ENCODE peak calls at places on chromosomes 3 and 15, in six cellular contexts. R is K562, P is GM12891, Z is HepG2, B is GM12878, A is H1. J is an unnamed sample.

GRCh38 chr3:128550471-128551126 is 57.6 kb upstream of the GATA2 start:
- DNase-seq in R (no peak), Z (no peak), B (no peak), P (no peak), A (no peak), J (no peak)

GRCh38 chr3:33318709-33319380 is 41.6 kb downstream of the FBXL2 start:
- DNase-seq in P (no peak), R (no peak), B (no peak), Z (no peak), A (no peak), J (no peak)

GRCh38 chr3:45666729-45667440 is 22.3 kb upstream of the SACM1L start:
- DNase-seq in P (no peak), A (no peak), B (no peak), R (no peak), Z (no peak), J (no peak)

GRCh38 chr3:186283651-186284445 is 78.2 kb downstream of the DGKG start:
- DNase-seq in Z (no peak), A (no peak), B (no peak), P (no peak), R (no peak), J (no peak)

GRCh38 chr3:180529778-180530177 is 72.2 kb upstream of the TTC14 start:
- DNase-seq in B (no peak), Z (no peak), A (no peak), P (no peak), R (no peak), J (no peak)

GRCh38 chr3:177427540-177427939 is 230.3 kb upstream of the TBL1XR1 start:
- DNase-seq in B (no peak), P (no peak), Z (no peak), A (no peak), R (no peak), J (no peak)

GRCh38 chr3:135229018-135229495 is 434.0 kb downstream of the EPHB1 start:
- DNase-seq in R (no peak), B (no peak), P (no peak), A (no peak), Z (no peak), J (no peak)

GRCh38 chr15:58549013-58549779 is 117.4 kb downstream of the LIPC start:
- DNase-seq in R (no peak), P (no peak), B (no peak), A (no peak), Z (no peak), J (no peak)

GRCh38 chr15:35136552-35136951 is 51.5 kb upstream of the NANOGP8 start:
- DNase-seq in R (no peak), Z (no peak), B (peak; percentile 94), A (no peak), P (peak; percentile 6), J (no peak)

GRCh38 chr15:87547470-87548181 is 708.9 kb downstream of the NTRK3 start:
- DNase-seq in P (no peak), R (no peak), Z (no peak), B (no peak), A (no peak), J (no peak)

GRCh38 chr3:53252105-53252946 is 3.5 kb downstream of the TKT start:
- DNase-seq in P (no peak), B (no peak), Z (no peak), R (no peak), A (no peak), J (no peak)

GRCh38 chr3:145125307-145125706 is 1035.7 kb downstream of the PLOD2 start:
- DNase-seq in A (no peak), R (no peak), P (no peak), Z (no peak), B (no peak), J (no peak)

GRCh38 chr3:35296533-35296932 is 342.8 kb upstream of the ARPP21 start:
- DNase-seq in Z (no peak), R (no peak), A (no peak), P (no peak), B (no peak), J (no peak)

GRCh38 chr3:130961458-130961857 is 65.2 kb downstream of the ASTE1 start:
- DNase-seq in B (no peak), P (no peak), Z (no peak), A (no peak), R (no peak), J (no peak)

GRCh38 chr3:194218646-194219453 is 82.9 kb downstream of the HES1 start:
- DNase-seq in A (no peak), Z (no peak), P (no peak), B (no peak), R (no peak), J (no peak)

GRCh38 chr3:37945803-37946530 is 44.6 kb upstream of the VILL start:
- DNase-seq in Z (no peak), B (no peak), P (no peak), R (no peak), A (no peak), J (no peak)

GRCh38 chr3:171194965-171195364 is 168.4 kb upstream of the SLC2A2 start:
- DNase-seq in R (no peak), B (no peak), Z (no peak), P (no peak), A (no peak), J (no peak)

GRCh38 chr3:53753518-53754183 is 92.6 kb downstream of the CHDH start:
- DNase-seq in Z (no peak), A (no peak), R (no peak), B (no peak), P (no peak), J (no peak)

DNA sequence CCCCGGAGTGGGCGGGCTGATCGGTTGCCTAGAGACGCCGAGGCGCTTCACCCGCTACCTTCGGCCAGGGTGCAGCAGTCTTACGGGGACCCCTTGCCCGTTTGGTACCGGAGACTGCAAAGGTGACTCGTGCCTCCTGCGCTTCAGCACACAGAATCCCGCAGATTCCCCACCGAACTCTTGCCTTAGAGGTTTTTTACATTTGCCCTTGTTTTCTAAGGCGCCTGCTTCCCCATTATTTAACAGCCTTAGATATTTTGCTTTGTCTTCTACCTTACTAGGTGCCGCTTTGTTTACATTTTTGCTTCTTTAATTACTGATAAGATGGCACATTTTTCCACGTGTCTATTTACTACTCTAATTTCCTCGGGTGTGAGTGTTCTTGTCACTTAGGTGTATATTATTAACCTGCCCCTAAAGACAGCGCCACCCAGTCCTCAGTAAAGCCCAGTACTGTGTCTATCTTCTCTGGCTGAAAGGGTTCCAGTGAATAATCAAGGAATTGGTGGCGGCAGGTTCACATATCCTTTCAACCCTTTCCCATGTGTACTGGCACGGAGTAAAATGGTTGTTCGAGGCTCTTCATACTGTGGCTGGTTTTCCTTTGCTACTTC is 563 bp upstream of the CEP152 start:
- DNase-seq in R (peak; percentile 33), Z (peak; percentile 4), B (no peak), A (no peak), P (no peak), J (no peak)
- TF ChIP-seq TAF1 in R (no peak), Z (no peak), B (no peak), A (peak; percentile 62), P (no peak), J (no peak)

DNA sequence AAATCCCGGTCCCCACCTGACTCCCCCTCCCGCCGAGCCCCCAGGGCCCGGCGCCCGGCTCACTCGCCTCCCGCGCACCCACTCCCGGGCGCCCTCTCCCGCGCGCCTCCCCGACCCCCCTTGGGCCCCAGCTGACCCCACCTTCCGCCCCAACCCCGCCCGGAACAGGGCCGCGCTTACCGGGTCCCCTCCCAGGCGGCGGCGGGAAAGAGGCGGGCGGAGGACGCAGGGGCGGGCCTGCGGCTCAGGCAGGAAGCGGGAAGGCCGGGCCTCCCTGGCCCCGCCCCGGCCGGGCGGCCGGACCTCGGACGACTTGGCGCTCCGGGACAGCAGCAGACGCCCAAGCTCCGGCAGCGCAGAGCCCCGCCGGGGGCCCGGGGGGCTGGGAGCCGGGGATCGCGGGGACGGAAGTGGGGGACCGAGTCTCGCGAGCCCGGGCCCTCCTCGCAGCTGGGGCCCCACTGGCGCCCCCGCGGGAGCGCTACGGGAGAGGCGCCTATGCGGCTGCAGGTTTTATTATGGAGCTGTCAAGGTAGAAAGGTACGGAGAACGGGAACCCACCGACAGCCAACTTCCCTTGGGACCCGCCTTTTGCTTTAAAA is at the start of gene SLC41A3:
- DNase-seq in B (peak; percentile 45), A (peak; percentile 21), P (peak; percentile 90), Z (peak; percentile 80), R (peak; percentile 84), J (peak; percentile 85)
- TF ChIP-seq POLR2A in B (peak; percentile 67), A (no peak), P (no peak), Z (peak; percentile 71), R (peak; percentile 61), J (no peak)

GRCh38 chr3:98733778-98734281 is 29.3 kb upstream of the ST3GAL6 start:
- DNase-seq in R (no peak), A (no peak), P (no peak), B (peak; percentile 33), Z (peak; percentile 71), J (no peak)

GRCh38 chr3:98735296-98735695 is 27.8 kb upstream of the ST3GAL6 start:
- DNase-seq in Z (no peak), B (no peak), A (no peak), R (no peak), P (no peak), J (no peak)

GRCh38 chr3:98735761-98736269 is 27.3 kb upstream of the ST3GAL6 start:
- DNase-seq in R (no peak), A (no peak), P (no peak), B (no peak), Z (no peak), J (no peak)

GRCh38 chr3:98734311-98734710 is 28.8 kb upstream of the ST3GAL6 start:
- DNase-seq in P (no peak), Z (no peak), A (no peak), B (no peak), R (no peak), J (no peak)

DNA sequence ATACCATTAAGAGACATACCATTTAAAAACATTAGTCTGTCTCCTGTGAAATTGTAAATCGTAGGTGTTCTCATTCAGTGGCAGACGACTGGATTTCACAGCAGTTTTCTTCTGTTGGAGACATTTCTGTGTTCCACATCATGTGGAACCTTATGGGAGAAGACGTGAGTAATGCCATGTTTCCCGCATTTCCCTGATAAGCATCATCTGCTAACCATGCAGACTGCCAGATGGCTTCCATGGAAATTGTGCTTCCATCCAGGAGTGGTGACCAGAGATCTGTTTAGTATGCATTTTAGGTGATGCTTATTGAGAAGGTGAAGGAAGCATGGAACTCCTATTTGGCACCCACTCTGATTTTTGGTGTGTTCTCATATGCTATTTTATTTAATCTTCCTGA is 28.4 kb upstream of the ST3GAL6 start:
- DNase-seq in Z (no peak), B (no peak), R (no peak), P (no peak), A (no peak), J (no peak)
- TF ChIP-seq TAF1 in Z (no peak), B (no peak), R (no peak), P (no peak), A (no peak), J (no peak)

DNA sequence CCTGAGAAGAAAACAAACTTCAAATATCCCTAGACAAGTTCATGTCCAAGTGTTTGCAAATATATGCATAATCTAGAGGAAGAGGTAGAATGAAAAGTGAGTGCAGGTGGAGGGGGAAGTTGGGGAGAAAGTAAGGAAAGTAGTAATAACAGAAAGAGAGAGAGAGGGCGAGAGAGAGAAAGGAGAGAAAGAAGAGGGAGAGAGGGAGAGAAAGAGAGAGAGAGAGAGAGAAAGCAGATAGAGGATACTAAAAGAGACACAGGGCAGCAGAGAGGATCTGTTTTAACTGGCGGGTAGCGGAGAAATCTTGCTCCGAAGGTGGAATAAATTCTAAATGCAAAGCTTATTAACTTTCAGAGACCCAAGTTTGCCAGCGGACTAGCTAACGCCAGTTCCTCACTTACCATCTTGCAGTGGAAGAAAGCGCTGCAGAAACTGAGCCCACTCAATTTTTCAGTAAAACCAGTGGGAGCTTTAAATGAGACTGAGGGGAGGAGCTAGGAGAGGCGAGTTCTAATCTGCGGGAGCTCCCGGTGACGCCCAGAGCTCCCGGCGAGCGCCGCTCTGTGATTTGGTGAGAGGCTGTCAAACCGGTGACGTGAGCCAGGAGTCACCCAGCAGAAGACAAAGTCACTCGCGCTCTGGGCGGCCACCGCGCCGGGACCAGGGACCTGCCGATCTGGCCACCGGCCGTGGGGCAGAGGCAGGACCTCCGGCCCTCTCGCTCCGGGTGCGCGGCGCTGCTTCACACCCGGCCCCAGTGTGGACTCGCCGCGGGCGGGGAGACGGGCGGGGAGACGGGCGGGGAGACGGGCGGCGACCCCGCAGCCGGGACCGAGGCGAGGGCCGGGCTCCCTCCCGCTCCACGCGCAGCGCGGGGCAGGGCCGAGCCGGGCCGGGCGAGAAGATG is at the start of gene GMNC:
- DNase-seq in Z (peak; percentile 38), A (no peak), R (no peak), P (peak; percentile 8), B (no peak), J (no peak)
- TF ChIP-seq POLR2A in Z (no peak), A (no peak), R (no peak), P (no peak), B (no peak), J (no peak)

J was measured in GM12892.